ENCODE peak calls at places on chromosome 20, in seven cellular contexts. One of them, this sample, is unnamed.

GRCh38 chr20:25296094-25297093 is 48.5 kb downstream of the PYGB start:
- DNase-seq in A673: peak; percentile 27
- DNase-seq in gastrocnemius medialis: peak; percentile 58
- DNase-seq in HepG2: peak; percentile 50
- DNase-seq in mammary epithelial cell: no peak
- DNase-seq in fibroblast of mammary gland: peak; percentile 57
- DNase-seq in epithelial cell of esophagus: peak; percentile 22
- DNase-seq in this sample: peak; percentile 62

GRCh38 chr20:367486-367887 is 13.1 kb upstream of the TRIB3 start:
- DNase-seq in A673: no peak
- DNase-seq in HepG2: no peak
- DNase-seq in gastrocnemius medialis: no peak
- DNase-seq in mammary epithelial cell: no peak
- DNase-seq in epithelial cell of esophagus: no peak
- DNase-seq in fibroblast of mammary gland: no peak
- DNase-seq in this sample: no peak

GRCh38 chr20:43762911-43763310 is 36.1 kb upstream of the GTSF1L start:
- DNase-seq in gastrocnemius medialis: no peak
- DNase-seq in HepG2: no peak
- DNase-seq in A673: no peak
- DNase-seq in epithelial cell of esophagus: no peak
- DNase-seq in mammary epithelial cell: no peak
- DNase-seq in fibroblast of mammary gland: no peak
- DNase-seq in this sample: no peak

GRCh38 chr20:9949563-9949962 is 85.2 kb upstream of the ANKEF1 start:
- DNase-seq in fibroblast of mammary gland: no peak
- DNase-seq in HepG2: no peak
- DNase-seq in mammary epithelial cell: no peak
- DNase-seq in A673: no peak
- DNase-seq in gastrocnemius medialis: no peak
- DNase-seq in epithelial cell of esophagus: no peak
- DNase-seq in this sample: no peak

GRCh38 chr20:34004227-34004626 is 10.5 kb downstream of the RALY start:
- DNase-seq in HepG2: no peak
- DNase-seq in A673: no peak
- DNase-seq in mammary epithelial cell: no peak
- DNase-seq in gastrocnemius medialis: no peak
- DNase-seq in fibroblast of mammary gland: no peak
- DNase-seq in epithelial cell of esophagus: no peak
- DNase-seq in this sample: no peak

GRCh38 chr20:48102821-48103635 is 317.7 kb upstream of the SULF2 start:
- DNase-seq in fibroblast of mammary gland: peak; percentile 15
- DNase-seq in epithelial cell of esophagus: no peak
- DNase-seq in HepG2: no peak
- DNase-seq in mammary epithelial cell: no peak
- DNase-seq in A673: no peak
- DNase-seq in gastrocnemius medialis: no peak
- DNase-seq in this sample: no peak

GRCh38 chr20:22456109-22456508 is 128.3 kb downstream of the FOXA2 start:
- DNase-seq in HepG2: no peak
- DNase-seq in mammary epithelial cell: no peak
- DNase-seq in A673: no peak
- DNase-seq in epithelial cell of esophagus: no peak
- DNase-seq in fibroblast of mammary gland: no peak
- DNase-seq in gastrocnemius medialis: no peak
- DNase-seq in this sample: no peak

GRCh38 chr20:11935754-11936551 is 18.3 kb downstream of the BTBD3 start:
- DNase-seq in mammary epithelial cell: no peak
- DNase-seq in epithelial cell of esophagus: no peak
- DNase-seq in gastrocnemius medialis: no peak
- DNase-seq in HepG2: peak; percentile 17
- DNase-seq in fibroblast of mammary gland: no peak
- DNase-seq in A673: peak; percentile 4
- DNase-seq in this sample: no peak

GRCh38 chr20:11375368-11375767 is 542.3 kb upstream of the BTBD3 start:
- DNase-seq in epithelial cell of esophagus: peak; percentile 76
- DNase-seq in gastrocnemius medialis: no peak
- DNase-seq in fibroblast of mammary gland: peak; percentile 17
- DNase-seq in A673: peak; percentile 10
- DNase-seq in HepG2: no peak
- DNase-seq in mammary epithelial cell: peak; percentile 66
- DNase-seq in this sample: no peak

GRCh38 chr20:1130849-1131248 is 12.4 kb downstream of the PSMF1 start:
- DNase-seq in mammary epithelial cell: no peak
- DNase-seq in A673: no peak
- DNase-seq in fibroblast of mammary gland: no peak
- DNase-seq in gastrocnemius medialis: peak; percentile 23
- DNase-seq in epithelial cell of esophagus: no peak
- DNase-seq in HepG2: no peak
- DNase-seq in this sample: no peak

GRCh38 chr20:10857362-10858070 is 183.7 kb upstream of the JAG1 start:
- DNase-seq in epithelial cell of esophagus: peak; percentile 68
- DNase-seq in A673: no peak
- DNase-seq in HepG2: peak; percentile 58
- DNase-seq in fibroblast of mammary gland: peak; percentile 88
- DNase-seq in gastrocnemius medialis: no peak
- DNase-seq in mammary epithelial cell: peak; percentile 32
- DNase-seq in this sample: peak; percentile 51

GRCh38 chr20:10271470-10272219 is 53.0 kb downstream of the SNAP25 start:
- DNase-seq in A673: no peak
- DNase-seq in epithelial cell of esophagus: no peak
- DNase-seq in fibroblast of mammary gland: no peak
- DNase-seq in mammary epithelial cell: no peak
- DNase-seq in HepG2: no peak
- DNase-seq in gastrocnemius medialis: no peak
- DNase-seq in this sample: peak; percentile 74

GRCh38 chr20:5612476-5613291 is 137.5 kb upstream of the SHLD1 start:
- DNase-seq in gastrocnemius medialis: no peak
- DNase-seq in fibroblast of mammary gland: peak; percentile 85
- DNase-seq in HepG2: no peak
- DNase-seq in epithelial cell of esophagus: peak; percentile 63
- DNase-seq in A673: peak; percentile 6
- DNase-seq in mammary epithelial cell: peak; percentile 30
- DNase-seq in this sample: peak; percentile 50

GRCh38 chr20:5833309-5833941 is 83.2 kb downstream of the SHLD1 start:
- DNase-seq in A673: no peak
- DNase-seq in HepG2: no peak
- DNase-seq in mammary epithelial cell: no peak
- DNase-seq in fibroblast of mammary gland: no peak
- DNase-seq in gastrocnemius medialis: no peak
- DNase-seq in epithelial cell of esophagus: no peak
- DNase-seq in this sample: no peak

GRCh38 chr20:4830696-4831095 is 109.0 kb downstream of the PRND start:
- DNase-seq in gastrocnemius medialis: no peak
- DNase-seq in epithelial cell of esophagus: no peak
- DNase-seq in mammary epithelial cell: no peak
- DNase-seq in A673: no peak
- DNase-seq in HepG2: no peak
- DNase-seq in fibroblast of mammary gland: no peak
- DNase-seq in this sample: no peak

GRCh38 chr20:49938173-49939163 is 2.3 kb downstream of the RNF114 start:
- DNase-seq in mammary epithelial cell: peak; percentile 55
- DNase-seq in gastrocnemius medialis: peak; percentile 28
- DNase-seq in fibroblast of mammary gland: peak; percentile 79
- DNase-seq in HepG2: no peak
- DNase-seq in epithelial cell of esophagus: no peak
- DNase-seq in A673: peak; percentile 48
- DNase-seq in this sample: peak; percentile 56

GRCh38 chr20:49935746-49936152 is 448 bp upstream of the RNF114 start:
- DNase-seq in fibroblast of mammary gland: no peak
- DNase-seq in epithelial cell of esophagus: no peak
- DNase-seq in A673: no peak
- DNase-seq in mammary epithelial cell: no peak
- DNase-seq in HepG2: no peak
- DNase-seq in gastrocnemius medialis: no peak
- DNase-seq in this sample: no peak

GRCh38 chr20:49937023-49937929 is 1.1 kb downstream of the RNF114 start:
- DNase-seq in gastrocnemius medialis: peak; percentile 51
- DNase-seq in mammary epithelial cell: peak; percentile 37
- DNase-seq in epithelial cell of esophagus: peak; percentile 46
- DNase-seq in A673: no peak
- DNase-seq in fibroblast of mammary gland: no peak
- DNase-seq in HepG2: no peak
- DNase-seq in this sample: no peak

GRCh38 chr20:49941456-49941855 is 5.3 kb downstream of the RNF114 start:
- DNase-seq in A673: no peak
- DNase-seq in gastrocnemius medialis: no peak
- DNase-seq in fibroblast of mammary gland: no peak
- DNase-seq in epithelial cell of esophagus: no peak
- DNase-seq in HepG2: no peak
- DNase-seq in mammary epithelial cell: no peak
- DNase-seq in this sample: no peak

DNA sequence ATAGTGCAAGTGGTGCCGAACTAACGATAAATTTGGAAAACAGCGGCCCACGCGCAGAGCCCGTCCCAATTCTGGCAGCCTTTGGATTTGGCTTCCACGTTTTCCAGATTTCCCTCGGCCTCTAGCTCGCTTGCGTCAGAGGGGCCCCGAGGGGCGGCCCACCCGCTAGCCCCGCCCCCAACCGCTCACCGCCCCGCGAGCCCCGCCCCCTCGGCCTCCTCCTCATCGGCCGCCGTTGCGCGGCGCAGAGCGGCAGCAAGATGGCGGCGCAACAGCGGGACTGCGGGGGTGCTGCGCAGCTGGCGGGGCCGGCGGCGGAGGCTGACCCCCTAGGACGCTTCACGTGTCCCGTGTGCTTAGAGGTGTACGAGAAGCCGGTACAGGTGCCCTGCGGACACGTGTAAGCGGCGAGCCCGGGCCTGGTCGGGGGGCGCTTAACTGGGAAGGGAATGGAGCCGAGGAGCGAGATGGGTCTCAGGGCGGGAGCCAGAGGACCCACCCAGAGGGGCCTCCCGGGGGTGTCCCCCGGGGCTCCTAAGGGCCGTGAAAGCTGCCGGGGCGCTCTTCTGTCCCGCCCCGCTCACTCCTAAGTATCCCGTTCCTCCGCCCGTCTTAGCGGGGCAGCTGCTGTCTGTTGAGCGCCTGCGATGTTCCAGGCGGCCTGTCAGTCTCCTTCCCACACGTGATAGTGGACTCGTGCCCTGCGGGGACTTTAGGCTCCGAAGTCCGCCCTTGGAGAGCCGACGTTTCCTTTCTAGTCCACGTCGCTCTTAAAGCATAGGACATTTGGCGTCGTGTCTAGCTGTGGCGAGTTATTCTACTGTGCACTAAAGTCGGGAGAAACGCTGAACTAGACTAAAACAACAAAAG is at the start of gene RNF114:
- DNase-seq in A673: peak; percentile 95
- DNase-seq in HepG2: peak; percentile 87
- DNase-seq in gastrocnemius medialis: peak; percentile 89
- DNase-seq in mammary epithelial cell: peak; percentile 82
- DNase-seq in epithelial cell of esophagus: peak; percentile 91
- DNase-seq in fibroblast of mammary gland: peak; percentile 90
- DNase-seq in this sample: peak; percentile 83
- TF ChIP-seq CTCF in A673: no peak
- TF ChIP-seq CTCF in HepG2: peak; percentile 46
- TF ChIP-seq CTCF in gastrocnemius medialis: no peak
- TF ChIP-seq CTCF in mammary epithelial cell: no peak
- TF ChIP-seq CTCF in epithelial cell of esophagus: no peak
- TF ChIP-seq CTCF in fibroblast of mammary gland: no peak
- TF ChIP-seq CTCF in this sample: no peak

GRCh38 chr20:38109657-38110524 is 55.2 kb downstream of the TGM2 start:
- DNase-seq in gastrocnemius medialis: peak; percentile 86
- DNase-seq in HepG2: peak; percentile 99
- DNase-seq in A673: no peak
- DNase-seq in mammary epithelial cell: peak; percentile 85
- DNase-seq in epithelial cell of esophagus: peak; percentile 87
- DNase-seq in fibroblast of mammary gland: peak; percentile 99
- DNase-seq in this sample: peak; percentile 97
- H3K4me3 ChIP-seq in gastrocnemius medialis: no peak overlapping the region
- H3K4me3 ChIP-seq in HepG2: no peak overlapping the region
- H3K4me3 ChIP-seq in A673: no peak overlapping the region
- H3K4me3 ChIP-seq in mammary epithelial cell: no peak overlapping the region
- H3K4me3 ChIP-seq in epithelial cell of esophagus: no peak overlapping the region
- H3K4me3 ChIP-seq in fibroblast of mammary gland: no peak overlapping the region
- H3K4me3 ChIP-seq in this sample: no peak overlapping the region

DNA sequence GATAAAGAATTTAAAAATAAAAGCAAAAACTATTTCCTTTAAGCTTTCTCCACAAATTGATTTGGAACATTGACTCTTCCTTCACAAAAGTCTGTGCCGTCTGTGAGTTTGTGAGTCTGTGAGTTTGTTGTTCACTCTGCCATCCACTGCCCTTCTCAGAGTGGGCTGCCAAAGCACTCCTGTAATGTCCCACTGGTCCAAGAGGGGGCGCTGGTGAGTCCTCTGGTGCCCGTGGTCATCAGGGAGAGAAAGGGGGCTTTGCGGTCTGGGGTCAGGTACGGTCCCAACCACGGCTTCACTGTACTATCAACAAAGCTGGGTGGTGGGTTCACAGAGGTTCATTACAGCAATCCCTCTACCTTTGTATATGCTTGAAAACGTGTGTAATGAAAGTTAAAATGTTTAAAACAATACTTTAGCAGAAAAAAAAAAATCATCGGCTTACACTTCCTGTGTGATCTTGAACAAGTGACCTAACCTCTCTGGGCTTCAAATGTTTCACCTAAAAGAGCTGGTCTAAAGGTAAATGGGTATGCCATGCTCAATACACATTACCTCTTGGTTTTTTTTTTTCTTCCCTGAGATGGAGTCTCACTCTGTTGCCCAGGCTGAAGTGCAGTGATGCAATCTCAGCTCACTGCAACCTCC is 5.6 kb upstream of the ANKRD60 start:
- DNase-seq in A673: peak; percentile 53
- DNase-seq in fibroblast of mammary gland: no peak
- DNase-seq in mammary epithelial cell: no peak
- DNase-seq in gastrocnemius medialis: no peak
- DNase-seq in HepG2: peak; percentile 34
- DNase-seq in epithelial cell of esophagus: no peak
- DNase-seq in this sample: no peak
- TF ChIP-seq CTCF in A673: peak; percentile 91
- TF ChIP-seq CTCF in fibroblast of mammary gland: peak; percentile 81
- TF ChIP-seq CTCF in mammary epithelial cell: peak; percentile 83
- TF ChIP-seq CTCF in gastrocnemius medialis: no peak
- TF ChIP-seq CTCF in HepG2: peak; percentile 73
- TF ChIP-seq CTCF in epithelial cell of esophagus: peak; percentile 87
- TF ChIP-seq CTCF in this sample: peak; percentile 80

DNA sequence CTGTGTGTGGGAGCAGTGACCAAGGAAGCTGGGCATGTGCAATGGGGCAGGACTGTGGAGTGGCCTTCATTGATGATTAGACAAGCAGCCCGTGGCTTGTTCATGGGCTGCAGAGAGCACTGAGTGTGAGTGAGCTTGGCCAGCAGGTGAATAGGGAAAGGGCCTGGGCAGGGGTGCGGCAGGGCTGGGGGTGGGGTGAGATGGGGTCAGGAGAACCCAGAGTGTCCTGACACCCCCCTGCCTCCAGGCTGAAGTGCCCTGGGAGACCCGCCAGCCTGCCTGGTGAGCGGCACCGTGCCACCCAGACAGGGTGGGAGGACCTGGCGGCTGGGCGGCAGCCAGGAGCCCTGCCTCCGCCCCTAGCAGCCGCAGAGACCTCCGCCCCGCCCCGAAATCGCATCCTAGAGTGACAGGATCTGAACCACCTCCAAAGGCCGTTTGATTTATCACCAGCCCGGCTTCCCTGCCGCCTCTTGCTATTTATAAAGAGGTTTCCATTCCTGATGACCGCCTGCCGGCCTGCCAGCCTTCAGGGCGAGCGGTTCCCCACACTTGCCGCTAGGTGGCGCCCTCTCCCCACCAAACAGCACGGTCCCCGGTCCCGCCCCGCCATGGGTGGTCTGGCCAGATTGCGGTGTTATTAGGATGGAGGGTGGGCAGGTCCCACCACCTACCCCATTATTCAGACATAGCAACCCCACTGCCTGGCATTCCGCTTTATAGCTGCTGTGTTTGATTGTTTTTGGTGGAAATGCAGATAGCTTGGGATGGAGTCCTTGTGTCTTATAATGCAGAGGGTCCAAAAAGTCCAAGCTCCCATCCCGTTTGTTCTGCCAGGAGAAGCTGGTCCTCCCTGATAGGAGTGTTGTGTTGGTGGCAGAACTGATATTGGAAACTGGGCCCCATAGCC is 3.5 kb downstream of the MYLK2 start:
- DNase-seq in epithelial cell of esophagus: peak; percentile 54
- DNase-seq in gastrocnemius medialis: peak; percentile 96
- DNase-seq in fibroblast of mammary gland: peak; percentile 48
- DNase-seq in A673: peak; percentile 77
- DNase-seq in mammary epithelial cell: peak; percentile 29
- DNase-seq in HepG2: peak; percentile 49
- DNase-seq in this sample: peak; percentile 83
- H3K4me3 ChIP-seq in epithelial cell of esophagus: no peak overlapping the region
- H3K4me3 ChIP-seq in gastrocnemius medialis: peak overlapping the region; percentile 24
- H3K4me3 ChIP-seq in fibroblast of mammary gland: no peak overlapping the region
- H3K4me3 ChIP-seq in A673: no peak overlapping the region
- H3K4me3 ChIP-seq in mammary epithelial cell: no peak overlapping the region
- H3K4me3 ChIP-seq in HepG2: no peak overlapping the region
- H3K4me3 ChIP-seq in this sample: no peak overlapping the region

This sample was measured in foreskin fibroblast.